ENCODE peak calls at places on chromosomes 11 and 22, in four cellular contexts. B, T, V and P are unnamed samples.

GRCh38 chr22:45208993-45209838 is 31.5 kb downstream of the KIAA0930 start:
- DNase-seq in V (peak; percentile 36), B (peak; percentile 24), T (peak; percentile 61), P (no peak)

GRCh38 chr11:19571906-19572305 is 140.7 kb upstream of the NAV2 start:
- DNase-seq in V (no peak), B (no peak), T (no peak), P (no peak)

GRCh38 chr11:44416776-44417175 is 106.8 kb upstream of the ALX4 start:
- DNase-seq in V (no peak), T (no peak), B (no peak), P (no peak)

GRCh38 chr11:77190331-77191075 is 62.5 kb downstream of the MYO7A start:
- DNase-seq in V (no peak), B (no peak), T (no peak), P (no peak)

GRCh38 chr11:115616941-115617340 is 112.7 kb upstream of the CADM1 start:
- DNase-seq in T (no peak), V (peak; percentile 47), B (no peak), P (no peak)

GRCh38 chr11:39174965-39175364 is 2284.5 kb downstream of the LRRC4C start:
- DNase-seq in T (no peak), V (no peak), B (no peak), P (no peak)

GRCh38 chr11:46006418-46007070 is 84.1 kb downstream of the LARGE2 start:
- DNase-seq in T (no peak), B (no peak), V (peak; percentile 41), P (peak; percentile 61)

GRCh38 chr11:64545605-64546004 is 45.4 kb upstream of the SLC22A12 start:
- DNase-seq in T (no peak), B (no peak), V (no peak), P (peak; percentile 44)

GRCh38 chr11:101169944-101170343 is 40.3 kb upstream of the PGR start:
- DNase-seq in T (no peak), B (no peak), V (no peak), P (no peak)

GRCh38 chr11:32302826-32303225 is 132.5 kb downstream of the WT1 start:
- DNase-seq in B (no peak), T (no peak), V (no peak), P (no peak)